ENCODE peak calls at places on chromosomes 4 and X, in seven cellular contexts. P is ovary, C is transverse colon, Y is lung, B is endodermal cell, Q is GM06990, J is NT2/D1. W is an unnamed sample. For H3K36me3, the result is how much of the 10 kb centered on the place peaks cover.

GRCh38 chr4:681736-682451 is 7.1 kb downstream of the SLC49A3 start:
- DNase-seq in P (no peak), Y (peak), B (peak), J (no peak), Q (peak), C (peak), W (no peak)

GRCh38 chr4:79364048-79364447 is 38.2 kb upstream of the NAA11 start:
- DNase-seq in B (no peak), Y (no peak), Q (no peak), P (no peak), C (no peak), J (no peak), W (no peak)

GRCh38 chrX:40646489-40647306 is 663 bp downstream of the CXorf38 start:
- DNase-seq in P (peak), C (peak), Y (peak), J (peak), Q (peak), B (no peak), W (peak)

GRCh38 chrX:116240446-116240845 is 69.9 kb downstream of the AGTR2 start:
- DNase-seq in B (no peak), P (no peak), Q (no peak), Y (no peak), C (no peak), J (no peak), W (no peak)

GRCh38 chr4:110059556-110060191 is 138.7 kb downstream of the ELOVL6 start:
- DNase-seq in P (no peak), J (no peak), B (no peak), Q (peak), Y (no peak), C (peak), W (no peak)

GRCh38 chr4:94453534-94453963 is 1.8 kb downstream of the PDLIM5 start:
- DNase-seq in P (no peak), B (no peak), C (no peak), Q (no peak), J (no peak), Y (no peak), W (no peak)

GRCh38 chr4:1195109-1195671 is 22.8 kb upstream of the SPON2 start:
- DNase-seq in Y (no peak), B (peak), Q (no peak), P (peak), J (no peak), C (no peak), W (peak)

GRCh38 chr4:113823291-113823659 is 61.7 kb upstream of the CAMK2D start:
- DNase-seq in J (no peak), Q (peak), C (no peak), Y (no peak), B (no peak), P (no peak), W (no peak)

GRCh38 chr4:66160606-66161005 is 490.3 kb upstream of the EPHA5 start:
- DNase-seq in Y (no peak), Q (no peak), B (no peak), P (no peak), C (no peak), J (no peak), W (no peak)

GRCh38 chr4:52979020-52979419 is 116.9 kb downstream of the RASL11B start:
- DNase-seq in Y (no peak), J (no peak), P (no peak), C (no peak), B (no peak), Q (no peak), W (no peak)

GRCh38 chr4:4837316-4837715 is 22.1 kb upstream of the MSX1 start:
- DNase-seq in C (no peak), Q (no peak), B (no peak), J (no peak), P (no peak), Y (no peak), W (no peak)

GRCh38 chr4:2843909-2844584 is 403 bp downstream of the ADD1 start:
- DNase-seq in P (peak), B (peak), C (peak), J (no peak), Y (peak), Q (peak), W (peak)

GRCh38 chr4:176363072-176363471 is 43.3 kb downstream of the SPCS3 start:
- DNase-seq in B (no peak), Q (no peak), C (no peak), Y (no peak), P (no peak), J (no peak), W (no peak)

GRCh38 chr4:164408831-164409230 is 345.1 kb upstream of the SMIM31 start:
- DNase-seq in C (no peak), J (no peak), Q (no peak), Y (no peak), P (no peak), B (no peak), W (no peak)

GRCh38 chr4:155796031-155796430 is 37.2 kb downstream of the GUCY1B1 start:
- DNase-seq in Q (no peak), B (no peak), P (no peak), J (no peak), C (no peak), Y (no peak), W (no peak)

GRCh38 chr4:17587094-17587822 is 10.3 kb downstream of the LAP3 start:
- DNase-seq in J (no peak), Y (no peak), C (no peak), P (no peak), Q (no peak), B (no peak), W (no peak)

GRCh38 chrX:136395271-136395670 is 92.5 kb upstream of the BRS3 start:
- DNase-seq in J (no peak), P (no peak), C (no peak), Y (no peak), B (no peak), Q (no peak), W (no peak)

GRCh38 chr4:56048621-56049427 is 100.1 kb downstream of the CEP135 start:
- DNase-seq in Q (peak), B (peak), J (peak), C (peak), Y (no peak), P (peak), W (no peak)

GRCh38 chr4:27210874-27211428 is 350.3 kb downstream of the STIM2 start:
- DNase-seq in B (no peak), C (no peak), Y (no peak), J (no peak), Q (no peak), P (no peak), W (no peak)

GRCh38 chrX:39453847-39454645 is 643.7 kb downstream of the BCOR start:
- DNase-seq in Q (no peak), C (no peak), B (no peak), Y (no peak), P (no peak), J (no peak), W (no peak)

GRCh38 chrX:97845451-97845850 is 961.7 kb downstream of the RPA4 start:
- DNase-seq in Y (no peak), P (no peak), B (no peak), J (no peak), Q (no peak), C (no peak), W (no peak)

GRCh38 chr4:140856692-140857091 is 100.5 kb upstream of the TBC1D9 start:
- DNase-seq in Q (no peak), P (no peak), Y (no peak), C (no peak), J (peak), B (peak), W (no peak)

GRCh38 chr4:1008840-1009646 is 2.4 kb upstream of the FGFRL1 start:
- DNase-seq in P (no peak), C (peak), Q (peak), J (no peak), Y (peak), B (peak), W (no peak)

GRCh38 chr4:4859010-4859798 is at the start of gene MSX1:
- DNase-seq in Q (peak), P (peak), B (peak), J (peak), Y (peak), C (peak), W (peak)

GRCh38 chr4:56843421-56843899 is 22.0 kb upstream of the SPINK2 start:
- DNase-seq in C (no peak), Y (peak), Q (no peak), J (no peak), B (peak), P (peak), W (no peak)

GRCh38 chrX:149541521-149542047 is 772 bp downstream of the EOLA1 start:
- DNase-seq in Y (no peak), B (peak), C (no peak), Q (no peak), J (no peak), P (no peak), W (no peak)

GRCh38 chr4:134722306-134722705 is 520.7 kb upstream of the PABPC4L start:
- DNase-seq in J (no peak), Q (no peak), B (no peak), P (no peak), C (no peak), Y (no peak), W (no peak)

GRCh38 chr4:66572949-66573348 is 902.7 kb upstream of the EPHA5 start:
- DNase-seq in Y (no peak), J (no peak), B (no peak), C (no peak), Q (no peak), P (no peak), W (no peak)

GRCh38 chrX:13652256-13653021 is 502 bp upstream of the TCEANC start:
- DNase-seq in J (no peak), B (no peak), P (no peak), Y (no peak), C (no peak), Q (no peak), W (no peak)

GRCh38 chr4:142728209-142728608 is 117.9 kb downstream of the INPP4B start:
- DNase-seq in Q (no peak), J (no peak), P (no peak), B (no peak), C (no peak), Y (no peak), W (no peak)

GRCh38 chr4:165726831-165727230 is 146.2 kb upstream of the TLL1 start:
- DNase-seq in P (no peak), Q (no peak), Y (no peak), J (no peak), B (no peak), C (no peak), W (no peak)

GRCh38 chrX:110750526-110751189 is 45.0 kb downstream of the CHRDL1 start:
- DNase-seq in Q (no peak), P (no peak), B (peak), C (no peak), J (no peak), Y (no peak), W (no peak)

GRCh38 chr4:8405516-8405875 is 35.0 kb downstream of the ACOX3 start:
- DNase-seq in J (no peak), Q (no peak), Y (no peak), C (no peak), B (no peak), P (no peak), W (no peak)
- H3K36me3 ChIP-seq in J (under half), Q (under half), Y (under half), C (under half), B (half or more), P (under half), W (half or more)

DNA sequence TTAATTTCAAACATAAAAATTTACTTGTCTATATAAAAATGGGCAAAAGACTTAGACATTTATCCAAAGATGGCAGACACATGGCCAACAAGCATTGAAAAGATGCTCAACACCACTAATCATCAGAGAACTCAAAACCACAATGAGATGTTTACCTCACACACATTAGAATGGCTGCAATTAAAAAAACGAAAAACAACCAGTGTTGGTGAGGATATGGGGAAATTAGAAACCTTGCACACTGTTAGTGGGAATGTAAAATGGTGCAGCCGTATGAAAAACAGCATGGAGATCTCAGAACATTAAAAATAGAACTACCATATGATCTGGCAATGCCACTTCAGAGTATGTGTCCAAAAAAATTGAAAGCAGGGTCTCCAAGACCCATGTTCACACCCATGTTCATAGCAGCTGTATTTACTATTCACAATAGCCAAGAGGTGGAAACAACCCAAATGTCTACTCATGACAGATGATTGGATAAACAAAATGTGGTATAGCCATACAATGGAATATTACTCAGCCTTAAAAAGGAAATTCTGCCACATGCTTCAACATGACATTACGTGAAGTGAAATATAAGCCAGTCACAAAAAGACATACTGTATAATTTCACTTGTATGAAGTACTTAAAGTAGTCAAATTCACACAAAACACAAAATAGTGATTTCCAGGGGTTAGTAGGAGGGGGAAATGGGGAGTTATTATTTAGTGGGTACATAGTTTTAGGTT is 146.2 kb downstream of the SOWAHB start:
- DNase-seq in Y (no peak), Q (no peak), C (no peak), B (no peak), J (no peak), P (no peak), W (no peak)
- H3K36me3 ChIP-seq in Y (under half), Q (under half), C (under half), B (half or more), J (under half), P (under half), W (under half)

DNA sequence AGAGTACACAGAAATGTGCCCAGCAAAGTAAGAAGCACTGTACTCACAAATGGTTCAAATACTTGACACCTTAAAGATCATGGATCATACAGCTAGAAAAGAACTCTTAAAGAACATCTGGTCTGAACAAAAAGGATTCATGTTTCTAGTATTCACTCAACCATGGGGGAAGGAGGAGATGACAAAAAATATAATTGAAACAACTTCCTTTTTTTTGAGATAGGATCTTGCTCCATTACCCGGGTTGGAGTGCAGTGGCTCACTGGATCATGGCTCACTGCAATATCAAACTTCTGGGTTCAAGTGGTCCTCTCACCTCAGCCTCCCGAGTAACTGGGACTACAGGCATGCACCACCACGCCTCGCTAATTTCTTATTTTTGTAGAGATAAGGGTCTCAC is 6.0 kb downstream of the DHX15 start:
- DNase-seq in C (no peak), P (no peak), J (no peak), B (no peak), Q (no peak), Y (no peak), W (no peak)
- H3K36me3 ChIP-seq in C (under half), P (under half), J (half or more), B (half or more), Q (under half), Y (under half), W (under half)

GRCh38 chrX:154370882-154371770 is 3.3 kb downstream of the FLNA start:
- DNase-seq in C (peak), P (peak), B (peak), Y (peak), J (peak), Q (peak), W (peak)

GRCh38 chrX:154367474-154368308 is 6.7 kb downstream of the FLNA start:
- DNase-seq in Y (no peak), Q (no peak), P (no peak), B (no peak), J (no peak), C (no peak), W (no peak)

GRCh38 chrX:154368630-154369452 is 5.6 kb downstream of the FLNA start:
- DNase-seq in Y (peak), J (no peak), C (peak), B (peak), P (peak), Q (peak), W (peak)

GRCh38 chrX:154370300-154370881 is 4.0 kb downstream of the FLNA start:
- DNase-seq in J (no peak), C (no peak), P (peak), B (no peak), Y (no peak), Q (no peak), W (no peak)

GRCh38 chrX:154369453-154370299 is 4.8 kb downstream of the FLNA start:
- DNase-seq in Y (peak), J (peak), B (peak), P (peak), C (peak), Q (peak), W (peak)
- H3K36me3 ChIP-seq in Y (under half), J (under half), B (under half), P (under half), C (under half), Q (under half), W (half or more)

GRCh38 chrX:153870791-153871360 is 15.1 kb downstream of the L1CAM start:
- DNase-seq in Q (no peak), B (no peak), Y (no peak), J (no peak), P (no peak), C (no peak), W (no peak)
- H3K36me3 ChIP-seq in Q (under half), B (under half), Y (under half), J (half or more), P (under half), C (under half), W (under half)